ENCODE peak calls at places on chromosomes 12 and 14, in seven cellular contexts. X is CD8-positive, alpha-beta memory T cell; Y is ovary; E is OCI-LY7; B is IMR-90; Q is CD4-positive, CD25-positive, alpha-beta regulatory T cell; N is right lobe of liver. S is an unnamed sample.

GRCh38 chr12:4027412-4027811 is 154.2 kb upstream of the PARP11 start:
- DNase-seq in B (peak), X (peak), Y (no peak), N (no peak), E (no peak), Q (peak), S (no peak)

GRCh38 chr12:47740536-47741339 is 15.4 kb upstream of the ENDOU start:
- DNase-seq in Q (no peak), E (peak), N (no peak), X (no peak), B (no peak), Y (no peak), S (no peak)

GRCh38 chr12:24111101-24111500 is 161.6 kb upstream of the SOX5 start:
- DNase-seq in Y (no peak), X (no peak), Q (no peak), N (no peak), B (peak), E (no peak), S (no peak)

GRCh38 chr12:111546758-111547383 is 52.2 kb downstream of the ATXN2 start:
- DNase-seq in B (peak), N (no peak), Y (no peak), E (no peak), Q (no peak), X (no peak), S (no peak)

GRCh38 chr12:48031135-48031960 is 27.1 kb upstream of the COL2A1 start:
- DNase-seq in Y (no peak), X (no peak), Q (no peak), E (no peak), N (no peak), B (no peak), S (no peak)

GRCh38 chr12:19190292-19191031 is 60.9 kb downstream of the PLEKHA5 start:
- DNase-seq in Q (no peak), B (peak), X (no peak), Y (no peak), N (no peak), E (no peak), S (no peak)

GRCh38 chr14:38255673-38256357 is at the start of gene CLEC14A:
- DNase-seq in X (peak), Q (no peak), N (peak), Y (peak), B (no peak), E (no peak), S (peak)

GRCh38 chr14:72610096-72610830 is 283.6 kb downstream of the DPF3 start:
- DNase-seq in Q (no peak), Y (no peak), N (no peak), B (no peak), X (no peak), E (no peak), S (no peak)

GRCh38 chr12:14057895-14058294 is 76.5 kb upstream of the GRIN2B start:
- DNase-seq in Y (no peak), X (no peak), N (no peak), E (no peak), Q (no peak), B (no peak), S (no peak)

GRCh38 chr12:70555081-70555480 is 82.1 kb downstream of the PTPRB start:
- DNase-seq in Y (no peak), X (no peak), N (no peak), Q (no peak), E (no peak), B (no peak), S (no peak)

GRCh38 chr12:75953312-75953906 is 78.2 kb downstream of the PHLDA1 start:
- DNase-seq in Y (peak), Q (no peak), B (peak), E (no peak), N (no peak), X (no peak), S (no peak)

GRCh38 chr14:31449971-31450610 is 7.2 kb downstream of the DTD2 start:
- DNase-seq in X (no peak), B (peak), E (peak), Q (no peak), Y (no peak), N (no peak), S (no peak)

GRCh38 chr14:68283378-68284123 is 464.0 kb downstream of the RAD51B start:
- DNase-seq in Y (peak), Q (peak), E (peak), N (peak), B (no peak), X (peak), S (peak)

GRCh38 chr12:96136129-96136528 is 58.0 kb upstream of the ELK3 start:
- DNase-seq in Q (no peak), B (peak), X (no peak), Y (no peak), E (no peak), N (no peak), S (peak)

GRCh38 chr14:68979722-68980552 is 835 bp upstream of the ACTN1 start:
- DNase-seq in Y (peak), B (peak), E (no peak), Q (no peak), N (peak), X (no peak), S (peak)

GRCh38 chr14:58171090-58171489 is 19.1 kb upstream of the ARMH4 start:
- DNase-seq in Y (peak), E (no peak), X (peak), N (peak), Q (no peak), B (peak), S (peak)

GRCh38 chr14:22464422-22465142 is 124.4 kb downstream of the DAD1 start:
- DNase-seq in B (no peak), Y (no peak), Q (no peak), N (no peak), X (no peak), E (no peak), S (no peak)

GRCh38 chr14:71243697-71244096 is 336.4 kb downstream of the PCNX1 start:
- DNase-seq in Y (no peak), E (no peak), B (peak), N (no peak), X (no peak), Q (no peak), S (no peak)

GRCh38 chr12:659090-659683 is 4.1 kb downstream of the NINJ2 start:
- DNase-seq in X (no peak), N (no peak), E (peak), Q (no peak), Y (no peak), B (no peak), S (no peak)

GRCh38 chr12:5808956-5809355 is 136.1 kb downstream of the ANO2 start:
- DNase-seq in E (no peak), Q (no peak), N (no peak), B (peak), Y (no peak), X (no peak), S (no peak)

GRCh38 chr12:80936353-80936641 is 1.4 kb downstream of the LIN7A start:
- DNase-seq in N (no peak), B (no peak), E (no peak), X (no peak), Q (no peak), Y (no peak), S (no peak)

GRCh38 chr14:33911046-33911445 is 39.8 kb downstream of the EGLN3 start:
- DNase-seq in Q (no peak), B (no peak), N (no peak), X (no peak), Y (no peak), E (no peak), S (no peak)

GRCh38 chr14:92951912-92952471 is 29.0 kb downstream of the CHGA start:
- DNase-seq in X (peak), E (peak), Q (peak), B (peak), N (peak), Y (peak), S (peak)

GRCh38 chr12:108856428-108857157 is 790 bp downstream of the SSH1 start:
- DNase-seq in E (peak), N (peak), Q (peak), X (peak), Y (peak), B (peak), S (peak)

GRCh38 chr14:76908834-76909233 is 82.6 kb downstream of the LRRC74A start:
- DNase-seq in E (peak), Y (no peak), B (no peak), N (no peak), X (peak), Q (no peak), S (peak)

GRCh38 chr12:56021882-56022497 is 1.1 kb downstream of the IKZF4 start:
- DNase-seq in Y (no peak), E (no peak), B (no peak), X (no peak), N (no peak), Q (no peak), S (no peak)

DNA sequence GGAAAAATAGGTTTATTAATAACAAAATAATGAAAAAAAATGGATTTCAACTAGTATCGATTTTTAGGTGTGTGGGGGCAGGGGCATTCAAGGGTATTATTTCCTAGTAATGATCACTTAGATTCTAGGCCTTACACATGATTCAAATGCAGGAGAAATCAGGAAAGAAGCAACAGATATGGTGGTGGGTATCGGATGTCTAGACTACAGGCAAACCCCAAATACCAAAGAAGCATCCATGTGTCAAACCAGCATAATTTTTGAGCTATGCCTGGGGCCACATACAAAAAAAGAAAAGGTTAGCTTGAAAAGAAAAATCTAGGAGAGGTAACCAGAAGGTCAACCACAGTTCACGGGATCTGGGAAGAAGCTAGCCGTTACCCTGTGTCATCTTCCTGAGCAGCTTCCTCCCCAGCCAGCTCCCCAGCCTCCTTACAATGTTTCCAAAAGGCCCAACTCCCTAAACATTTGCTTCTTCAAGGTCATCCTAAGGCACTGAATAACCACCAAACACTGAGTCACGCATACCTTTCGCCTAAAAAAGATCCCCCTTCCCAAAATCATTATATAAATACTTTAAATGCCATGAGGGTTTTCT is 3.2 kb downstream of the SINHCAF start:
- DNase-seq in E (no peak), Q (no peak), B (peak), Y (peak), N (no peak), X (no peak), S (no peak)
- H3K27ac ChIP-seq in E (no peak), Q (peak), B (peak), Y (peak), N (no peak), X (peak), S (no peak)

GRCh38 chr14:91835920-91836843 is 31.2 kb downstream of the TC2N start:
- DNase-seq in N (peak), B (no peak), Y (peak), Q (peak), E (peak), X (peak), S (peak)

GRCh38 chr14:91837076-91837475 is 30.3 kb downstream of the TC2N start:
- DNase-seq in E (no peak), N (no peak), Q (no peak), X (no peak), Y (no peak), B (no peak), S (no peak)

GRCh38 chr14:91831337-91831736 is 36.0 kb downstream of the TC2N start:
- DNase-seq in B (no peak), Y (no peak), X (no peak), E (no peak), Q (no peak), N (no peak), S (no peak)

GRCh38 chr14:91834571-91834970 is 32.8 kb downstream of the TC2N start:
- DNase-seq in N (no peak), E (no peak), B (no peak), Q (no peak), X (no peak), Y (no peak), S (no peak)

DNA sequence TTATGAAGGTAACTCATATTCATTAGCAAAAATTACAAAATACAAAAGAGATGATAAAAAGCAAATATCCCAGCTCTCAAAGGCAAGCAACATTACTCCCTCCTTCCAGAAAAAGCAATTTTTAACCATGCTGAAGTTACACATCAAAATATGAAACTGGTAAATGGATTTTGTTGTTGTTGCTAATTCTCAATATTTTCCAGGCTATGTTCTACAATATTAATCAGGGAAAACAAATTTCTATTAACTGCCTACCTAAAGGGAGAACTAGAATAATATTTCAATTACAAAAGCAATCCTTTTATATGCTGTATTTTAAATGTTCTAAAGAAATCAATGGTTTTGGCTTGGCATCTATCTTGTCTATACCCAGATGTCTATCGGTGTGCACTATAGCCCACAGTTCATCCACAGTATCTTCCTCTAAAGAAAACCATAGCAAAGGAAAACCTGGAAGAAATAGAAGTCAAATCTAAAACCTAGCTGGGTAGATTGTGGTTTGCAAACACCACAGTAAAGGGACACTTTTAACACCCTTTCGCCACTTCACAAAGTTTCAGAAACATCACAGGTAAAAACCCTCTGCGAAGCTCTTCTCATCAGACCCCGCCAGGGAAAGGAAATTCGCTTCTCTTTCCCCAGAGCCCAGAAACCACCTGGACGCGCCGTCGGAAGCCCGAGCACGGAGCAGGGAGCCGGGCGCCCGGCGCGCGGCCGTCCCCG is 32.0 kb downstream of the TC2N start:
- DNase-seq in Q (peak), Y (no peak), B (no peak), X (peak), E (no peak), N (no peak), S (no peak)
- H3K27ac ChIP-seq in Q (peak), Y (peak), B (no peak), X (peak), E (no peak), N (peak), S (peak)

DNA sequence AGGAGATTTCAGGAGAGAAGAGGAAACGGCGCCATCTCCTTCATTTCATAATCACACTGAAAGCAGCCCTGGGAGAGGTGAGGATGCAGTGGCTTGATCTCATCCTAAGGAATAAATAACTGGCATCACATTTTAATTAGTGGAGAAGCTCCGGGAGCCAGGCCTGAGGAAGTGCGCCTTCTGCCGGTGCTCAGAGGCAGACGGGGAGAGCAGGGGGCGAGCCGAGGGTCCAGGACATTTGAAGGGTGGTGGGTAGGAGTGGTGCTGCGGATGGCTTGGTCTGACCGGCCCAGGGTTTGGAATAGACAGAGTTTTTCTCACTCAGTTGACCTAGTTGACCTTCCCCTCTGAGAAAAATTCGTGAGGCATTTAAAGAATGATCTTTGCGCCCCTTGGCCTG is 265.0 kb downstream of the CACNA1C start:
- DNase-seq in E (no peak), Y (no peak), N (no peak), Q (no peak), X (no peak), B (no peak), S (no peak)
- H3K27ac ChIP-seq in E (no peak), Y (no peak), N (no peak), Q (no peak), X (no peak), B (no peak), S (no peak)

DNA sequence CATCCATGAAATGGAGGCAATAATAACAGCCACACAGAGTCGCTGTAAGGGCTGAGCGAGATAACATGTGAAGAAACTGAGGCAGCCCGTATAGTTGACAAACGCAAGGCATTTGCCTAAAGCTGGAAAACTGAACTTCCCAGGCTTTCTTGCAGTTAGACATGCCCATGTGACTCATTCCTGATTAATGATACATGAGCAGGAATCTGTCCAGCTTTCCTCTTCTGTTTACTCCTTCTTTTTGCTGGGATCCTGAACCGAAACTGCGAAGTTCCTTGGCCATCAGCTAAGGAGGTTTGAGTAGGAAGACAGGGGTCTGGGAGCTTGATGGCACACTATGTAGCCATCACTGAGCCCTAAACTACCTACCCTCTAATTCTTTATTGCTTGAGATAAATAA is 52.2 kb downstream of the ST8SIA1 start:
- DNase-seq in B (peak), E (no peak), N (no peak), X (no peak), Y (no peak), Q (no peak), S (no peak)
- H3K27ac ChIP-seq in B (peak), E (no peak), N (no peak), X (no peak), Y (no peak), Q (no peak), S (no peak)

GRCh38 chr12:123867141-123867540 is 105.0 kb downstream of the DNAH10 start:
- DNase-seq in Y (no peak), B (no peak), X (no peak), E (no peak), Q (no peak), N (no peak), S (no peak)
- H3K27ac ChIP-seq in Y (no peak), B (no peak), X (no peak), E (no peak), Q (no peak), N (no peak), S (no peak)

S was measured in aorta.